ENCODE peak calls at places on chromosome 16, in four cellular contexts. One of them, this sample, is unnamed.

GRCh38 chr16:4780235-4780634 is 7.9 kb downstream of the SEPTIN12 start:
- DNase-seq in HTR-8/SVneo: no peak
- DNase-seq in neuronal stem cell: no peak
- DNase-seq in iris pigment epithelial cell: peak
- DNase-seq in this sample: no peak

GRCh38 chr16:19757762-19758595 is 39.9 kb downstream of the IQCK start:
- DNase-seq in neuronal stem cell: no peak
- DNase-seq in iris pigment epithelial cell: peak
- DNase-seq in HTR-8/SVneo: no peak
- DNase-seq in this sample: no peak

GRCh38 chr16:29321000-29321393 is 85.5 kb downstream of the NPIPB11 start:
- DNase-seq in iris pigment epithelial cell: no peak
- DNase-seq in neuronal stem cell: no peak
- DNase-seq in HTR-8/SVneo: no peak
- DNase-seq in this sample: no peak

GRCh38 chr16:2884041-2884451 is 1.0 kb downstream of the FLYWCH2 start:
- DNase-seq in HTR-8/SVneo: no peak
- DNase-seq in neuronal stem cell: no peak
- DNase-seq in iris pigment epithelial cell: no peak
- DNase-seq in this sample: no peak

GRCh38 chr16:11188801-11189740 is 66.9 kb downstream of the SOCS1 start:
- DNase-seq in HTR-8/SVneo: no peak
- DNase-seq in iris pigment epithelial cell: no peak
- DNase-seq in neuronal stem cell: no peak
- DNase-seq in this sample: no peak

GRCh38 chr16:29641561-29641960 is 21.5 kb upstream of the SPN start:
- DNase-seq in iris pigment epithelial cell: no peak
- DNase-seq in HTR-8/SVneo: peak
- DNase-seq in neuronal stem cell: no peak
- DNase-seq in this sample: no peak

GRCh38 chr16:84048306-84048705 is 5.7 kb upstream of the SLC38A8 start:
- DNase-seq in iris pigment epithelial cell: no peak
- DNase-seq in HTR-8/SVneo: no peak
- DNase-seq in neuronal stem cell: no peak
- DNase-seq in this sample: no peak

GRCh38 chr16:49844399-49844798 is 11.5 kb downstream of the ZNF423 start:
- DNase-seq in iris pigment epithelial cell: no peak
- DNase-seq in HTR-8/SVneo: no peak
- DNase-seq in neuronal stem cell: no peak
- DNase-seq in this sample: no peak

GRCh38 chr16:81094771-81095251 is 1.4 kb downstream of the GCSH start:
- DNase-seq in HTR-8/SVneo: no peak
- DNase-seq in neuronal stem cell: no peak
- DNase-seq in iris pigment epithelial cell: peak
- DNase-seq in this sample: no peak

GRCh38 chr16:25194285-25194878 is 22.4 kb upstream of the AQP8 start:
- DNase-seq in iris pigment epithelial cell: no peak
- DNase-seq in HTR-8/SVneo: no peak
- DNase-seq in neuronal stem cell: no peak
- DNase-seq in this sample: no peak

GRCh38 chr16:23729503-23730424 is 16.7 kb upstream of the ERN2 start:
- DNase-seq in iris pigment epithelial cell: peak
- DNase-seq in neuronal stem cell: no peak
- DNase-seq in HTR-8/SVneo: no peak
- DNase-seq in this sample: no peak

GRCh38 chr16:83666449-83666848 is 141.3 kb upstream of the HSBP1 start:
- DNase-seq in HTR-8/SVneo: no peak
- DNase-seq in neuronal stem cell: no peak
- DNase-seq in iris pigment epithelial cell: no peak
- DNase-seq in this sample: no peak

GRCh38 chr16:84569382-84569987 is 48.4 kb downstream of the COTL1 start:
- DNase-seq in neuronal stem cell: no peak
- DNase-seq in HTR-8/SVneo: no peak
- DNase-seq in iris pigment epithelial cell: peak
- DNase-seq in this sample: no peak

GRCh38 chr16:3431779-3432219 is 11.5 kb downstream of the ZNF597 start:
- DNase-seq in HTR-8/SVneo: no peak
- DNase-seq in iris pigment epithelial cell: peak
- DNase-seq in neuronal stem cell: no peak
- DNase-seq in this sample: peak

GRCh38 chr16:27246439-27246838 is 22.1 kb downstream of the NSMCE1 start:
- DNase-seq in iris pigment epithelial cell: no peak
- DNase-seq in neuronal stem cell: no peak
- DNase-seq in HTR-8/SVneo: no peak
- DNase-seq in this sample: no peak

GRCh38 chr16:74296120-74296464 is 522 bp upstream of the PSMD7 start:
- DNase-seq in iris pigment epithelial cell: no peak
- DNase-seq in neuronal stem cell: peak
- DNase-seq in HTR-8/SVneo: peak
- DNase-seq in this sample: no peak

GRCh38 chr16:67240506-67240905 is 6.8 kb downstream of the FHOD1 start:
- DNase-seq in iris pigment epithelial cell: peak
- DNase-seq in HTR-8/SVneo: no peak
- DNase-seq in neuronal stem cell: no peak
- DNase-seq in this sample: no peak

GRCh38 chr16:81315271-81316175 is 761 bp downstream of the GAN start:
- DNase-seq in HTR-8/SVneo: no peak
- DNase-seq in neuronal stem cell: peak
- DNase-seq in iris pigment epithelial cell: peak
- DNase-seq in this sample: peak

GRCh38 chr16:55435387-55435786 is 43.6 kb upstream of the MMP2 start:
- DNase-seq in neuronal stem cell: no peak
- DNase-seq in iris pigment epithelial cell: no peak
- DNase-seq in HTR-8/SVneo: no peak
- DNase-seq in this sample: no peak

GRCh38 chr16:28873543-28874201 is 4.6 kb upstream of the ATP2A1 start:
- DNase-seq in neuronal stem cell: no peak
- DNase-seq in iris pigment epithelial cell: no peak
- DNase-seq in HTR-8/SVneo: no peak
- DNase-seq in this sample: peak

GRCh38 chr16:1530883-1531637 is 2.4 kb upstream of the TMEM204 start:
- DNase-seq in HTR-8/SVneo: no peak
- DNase-seq in neuronal stem cell: no peak
- DNase-seq in iris pigment epithelial cell: peak
- DNase-seq in this sample: no peak

GRCh38 chr16:68972720-68973119 is 129.4 kb downstream of the TANGO6 start:
- DNase-seq in iris pigment epithelial cell: peak
- DNase-seq in neuronal stem cell: no peak
- DNase-seq in HTR-8/SVneo: peak
- DNase-seq in this sample: no peak

GRCh38 chr16:1069154-1069553 is 3.4 kb upstream of the SSTR5 start:
- DNase-seq in neuronal stem cell: no peak
- DNase-seq in iris pigment epithelial cell: no peak
- DNase-seq in HTR-8/SVneo: no peak
- DNase-seq in this sample: no peak

GRCh38 chr16:54128629-54129230 is 157.9 kb downstream of the IRX3 start:
- DNase-seq in neuronal stem cell: no peak
- DNase-seq in HTR-8/SVneo: no peak
- DNase-seq in iris pigment epithelial cell: no peak
- DNase-seq in this sample: no peak

GRCh38 chr16:680967-681745 is 946 bp downstream of the STUB1 start:
- DNase-seq in iris pigment epithelial cell: peak
- DNase-seq in HTR-8/SVneo: no peak
- DNase-seq in neuronal stem cell: no peak
- DNase-seq in this sample: no peak

GRCh38 chr16:51149251-51149661 is 1.8 kb downstream of the SALL1 start:
- DNase-seq in neuronal stem cell: no peak
- DNase-seq in HTR-8/SVneo: no peak
- DNase-seq in iris pigment epithelial cell: no peak
- DNase-seq in this sample: no peak

GRCh38 chr16:55647798-55648197 is 8.0 kb upstream of the SLC6A2 start:
- DNase-seq in HTR-8/SVneo: no peak
- DNase-seq in neuronal stem cell: no peak
- DNase-seq in iris pigment epithelial cell: no peak
- DNase-seq in this sample: no peak

GRCh38 chr16:31090540-31090939 is 1.8 kb upstream of the PRSS53 start:
- DNase-seq in iris pigment epithelial cell: peak
- DNase-seq in HTR-8/SVneo: no peak
- DNase-seq in neuronal stem cell: no peak
- DNase-seq in this sample: no peak

GRCh38 chr16:17748005-17748719 is 277.4 kb upstream of the XYLT1 start:
- DNase-seq in neuronal stem cell: no peak
- DNase-seq in HTR-8/SVneo: no peak
- DNase-seq in iris pigment epithelial cell: no peak
- DNase-seq in this sample: no peak

GRCh38 chr16:22326771-22327445 is 29.7 kb downstream of the POLR3E start:
- DNase-seq in iris pigment epithelial cell: no peak
- DNase-seq in neuronal stem cell: no peak
- DNase-seq in HTR-8/SVneo: no peak
- DNase-seq in this sample: no peak

GRCh38 chr16:5875416-5875815 is 777.8 kb upstream of the EEF2KMT start:
- DNase-seq in neuronal stem cell: no peak
- DNase-seq in HTR-8/SVneo: no peak
- DNase-seq in iris pigment epithelial cell: no peak
- DNase-seq in this sample: no peak

GRCh38 chr16:83298541-83298940 is 509.2 kb upstream of the HSBP1 start:
- DNase-seq in neuronal stem cell: no peak
- DNase-seq in HTR-8/SVneo: no peak
- DNase-seq in iris pigment epithelial cell: no peak
- DNase-seq in this sample: no peak

GRCh38 chr16:48446534-48446920 is 61.3 kb upstream of the SIAH1 start:
- DNase-seq in iris pigment epithelial cell: no peak
- DNase-seq in neuronal stem cell: no peak
- DNase-seq in HTR-8/SVneo: no peak
- DNase-seq in this sample: no peak

GRCh38 chr16:17265177-17265576 is 205.6 kb downstream of the XYLT1 start:
- DNase-seq in neuronal stem cell: no peak
- DNase-seq in HTR-8/SVneo: no peak
- DNase-seq in iris pigment epithelial cell: no peak
- DNase-seq in this sample: no peak

GRCh38 chr16:13471036-13471435 is 448.9 kb upstream of the ERCC4 start:
- DNase-seq in HTR-8/SVneo: no peak
- DNase-seq in neuronal stem cell: peak
- DNase-seq in iris pigment epithelial cell: no peak
- DNase-seq in this sample: no peak

GRCh38 chr16:25959216-25959615 is 267.5 kb downstream of the HS3ST4 start:
- DNase-seq in HTR-8/SVneo: no peak
- DNase-seq in iris pigment epithelial cell: no peak
- DNase-seq in neuronal stem cell: no peak
- DNase-seq in this sample: no peak

GRCh38 chr16:49699718-49700117 is 156.2 kb downstream of the ZNF423 start:
- DNase-seq in HTR-8/SVneo: no peak
- DNase-seq in neuronal stem cell: no peak
- DNase-seq in iris pigment epithelial cell: no peak
- DNase-seq in this sample: no peak

This sample was measured in effector memory CD4-positive, alpha-beta T cell.